ENCODE peak calls at places on chromosome 19, in ten cellular contexts. X is tibial nerve; G is breast epithelium; Y is effector memory CD4-positive, alpha-beta T cell; O is WERI-Rb-1; V is PC-9; A is astrocyte; D is sigmoid colon; J is Peyer's patch; E is esophagus squamous epithelium. R is an unnamed sample. For H3K27me3, the result is how much of the 10 kb centered on the place peaks cover.

GRCh38 chr19:43773725-43774102 is 7.1 kb downstream of the KCNN4 start:
- DNase-seq in X (no peak), G (no peak), Y (no peak), O (no peak), V (no peak), A (no peak), D (no peak), J (no peak), E (no peak), R (no peak)

GRCh38 chr19:33239223-33239975 is 13.7 kb upstream of the SLC7A10 start:
- DNase-seq in X (no peak), G (no peak), Y (no peak), O (no peak), V (no peak), A (no peak), D (no peak), J (no peak), E (no peak), R (no peak)

GRCh38 chr19:48508729-48509310 is 2.8 kb downstream of the LMTK3 start:
- DNase-seq in X (no peak), G (no peak), Y (no peak), O (no peak), V (no peak), A (no peak), D (no peak), J (no peak), E (no peak), R (no peak)

GRCh38 chr19:12953456-12954149 is 3.4 kb downstream of the GADD45GIP1 start:
- DNase-seq in X (no peak), G (no peak), Y (no peak), O (no peak), V (no peak), A (no peak), D (no peak), J (no peak), E (no peak), R (no peak)

GRCh38 chr19:33194884-33195710 is 967 bp downstream of the LRP3 start:
- DNase-seq in X (no peak), G (no peak), Y (no peak), O (peak), V (no peak), A (no peak), D (no peak), J (no peak), E (no peak), R (no peak)

GRCh38 chr19:947707-948533 is 22.1 kb downstream of the ARID3A start:
- DNase-seq in X (peak), G (no peak), Y (no peak), O (no peak), V (no peak), A (no peak), D (peak), J (peak), E (peak), R (no peak)

GRCh38 chr19:13302521-13303270 is 152.5 kb downstream of the IER2 start:
- DNase-seq in X (no peak), G (no peak), Y (no peak), O (no peak), V (no peak), A (no peak), D (no peak), J (no peak), E (no peak), R (no peak)

GRCh38 chr19:28960986-28961705 is 251.8 kb downstream of the UQCRFS1 start:
- DNase-seq in X (no peak), G (no peak), Y (no peak), O (no peak), V (no peak), A (no peak), D (no peak), J (no peak), E (no peak), R (no peak)

GRCh38 chr19:50300814-50301606 is 28.2 kb downstream of the KCNC3 start:
- DNase-seq in X (no peak), G (no peak), Y (no peak), O (no peak), V (no peak), A (peak), D (no peak), J (no peak), E (no peak), R (peak)

GRCh38 chr19:16197188-16197621 is 506 bp upstream of the AP1M1 start:
- DNase-seq in X (no peak), G (no peak), Y (no peak), O (no peak), V (no peak), A (peak), D (no peak), J (no peak), E (no peak), R (peak)

GRCh38 chr19:10517760-10518443 is 655 bp upstream of the S1PR5 start:
- DNase-seq in X (no peak), G (no peak), Y (peak), O (no peak), V (peak), A (no peak), D (no peak), J (no peak), E (no peak), R (no peak)

GRCh38 chr19:13693933-13694332 is 70.4 kb upstream of the MRI1 start:
- DNase-seq in X (no peak), G (no peak), Y (no peak), O (no peak), V (no peak), A (no peak), D (no peak), J (no peak), E (no peak), R (no peak)

GRCh38 chr19:49114630-49115363 is 627 bp downstream of the LIN7B start:
- DNase-seq in X (no peak), G (no peak), Y (no peak), O (peak), V (peak), A (peak), D (peak), J (peak), E (no peak), R (no peak)

GRCh38 chr19:14347999-14348889 is 33.0 kb upstream of the ADGRE5 start:
- DNase-seq in X (no peak), G (peak), Y (peak), O (peak), V (peak), A (no peak), D (peak), J (peak), E (no peak), R (no peak)

GRCh38 chr19:55691561-55692481 is 16.8 kb downstream of the EPN1 start:
- DNase-seq in X (no peak), G (peak), Y (no peak), O (no peak), V (no peak), A (no peak), D (peak), J (no peak), E (no peak), R (no peak)

GRCh38 chr19:45154064-45154827 is 6.5 kb downstream of the NKPD1 start:
- DNase-seq in X (no peak), G (no peak), Y (no peak), O (peak), V (peak), A (peak), D (no peak), J (no peak), E (no peak), R (no peak)
- H3K4me3 ChIP-seq in X (no peak), G (peak), Y (no peak), O (no peak), V (no peak), A (peak), D (no peak), J (no peak), E (no peak), R (no peak)

GRCh38 chr19:19546751-19547162 is 8.7 kb downstream of the CILP2 start:
- DNase-seq in X (no peak), G (no peak), Y (no peak), O (no peak), V (peak), A (no peak), D (no peak), J (no peak), E (no peak), R (no peak)

GRCh38 chr19:19545128-19545591 is 7.1 kb downstream of the CILP2 start:
- DNase-seq in X (no peak), G (no peak), Y (no peak), O (no peak), V (no peak), A (no peak), D (no peak), J (no peak), E (no peak), R (no peak)

GRCh38 chr19:19544257-19545127 is 6.4 kb downstream of the CILP2 start:
- DNase-seq in X (no peak), G (no peak), Y (no peak), O (no peak), V (no peak), A (no peak), D (no peak), J (no peak), E (no peak), R (no peak)

GRCh38 chr19:19543640-19544039 is 5.6 kb downstream of the CILP2 start:
- DNase-seq in X (no peak), G (no peak), Y (no peak), O (no peak), V (no peak), A (no peak), D (peak), J (no peak), E (no peak), R (no peak)

DNA sequence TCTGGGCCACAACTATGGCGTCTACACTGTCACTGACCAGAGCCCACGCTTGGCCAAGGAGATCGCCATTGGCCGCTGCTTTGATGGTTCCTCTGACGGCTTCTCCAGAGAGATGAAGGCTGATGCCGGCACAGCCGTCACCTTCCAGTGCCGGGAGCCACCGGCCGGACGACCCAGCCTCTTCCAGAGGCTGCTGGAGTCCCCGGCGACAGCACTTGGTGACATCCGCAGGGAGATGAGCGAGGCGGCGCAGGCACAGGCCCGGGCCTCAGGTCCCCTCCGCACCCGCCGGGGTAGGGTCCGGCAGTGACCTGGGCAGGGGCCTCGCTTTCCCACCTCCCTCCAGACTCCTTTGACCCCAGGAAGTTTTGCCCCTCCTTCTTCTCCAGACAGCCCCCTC is 7.6 kb downstream of the CILP2 start:
- DNase-seq in X (no peak), G (no peak), Y (no peak), O (no peak), V (no peak), A (no peak), D (no peak), J (no peak), E (no peak), R (no peak)
- H3K27me3 ChIP-seq in X (half or more), G (under half), Y (under half), O (under half), V (under half), A (under half), D (half or more), J (under half), E (under half), R (under half)

GRCh38 chr19:3577741-3578344 is 5.1 kb downstream of the HMG20B start:
- DNase-seq in X (no peak), G (no peak), Y (no peak), O (no peak), V (no peak), A (no peak), D (no peak), J (no peak), E (no peak), R (no peak)
- H3K4me3 ChIP-seq in X (no peak), G (no peak), Y (no peak), O (no peak), V (no peak), A (no peak), D (no peak), J (no peak), E (no peak), R (no peak)

GRCh38 chr19:18221815-18222725 is 4.2 kb downstream of the PDE4C start:
- DNase-seq in X (no peak), G (no peak), Y (no peak), O (no peak), V (no peak), A (no peak), D (no peak), J (no peak), E (no peak), R (no peak)
- H3K27me3 ChIP-seq in X (half or more), G (under half), Y (under half), O (under half), V (under half), A (under half), D (under half), J (under half), E (under half), R (under half)

DNA sequence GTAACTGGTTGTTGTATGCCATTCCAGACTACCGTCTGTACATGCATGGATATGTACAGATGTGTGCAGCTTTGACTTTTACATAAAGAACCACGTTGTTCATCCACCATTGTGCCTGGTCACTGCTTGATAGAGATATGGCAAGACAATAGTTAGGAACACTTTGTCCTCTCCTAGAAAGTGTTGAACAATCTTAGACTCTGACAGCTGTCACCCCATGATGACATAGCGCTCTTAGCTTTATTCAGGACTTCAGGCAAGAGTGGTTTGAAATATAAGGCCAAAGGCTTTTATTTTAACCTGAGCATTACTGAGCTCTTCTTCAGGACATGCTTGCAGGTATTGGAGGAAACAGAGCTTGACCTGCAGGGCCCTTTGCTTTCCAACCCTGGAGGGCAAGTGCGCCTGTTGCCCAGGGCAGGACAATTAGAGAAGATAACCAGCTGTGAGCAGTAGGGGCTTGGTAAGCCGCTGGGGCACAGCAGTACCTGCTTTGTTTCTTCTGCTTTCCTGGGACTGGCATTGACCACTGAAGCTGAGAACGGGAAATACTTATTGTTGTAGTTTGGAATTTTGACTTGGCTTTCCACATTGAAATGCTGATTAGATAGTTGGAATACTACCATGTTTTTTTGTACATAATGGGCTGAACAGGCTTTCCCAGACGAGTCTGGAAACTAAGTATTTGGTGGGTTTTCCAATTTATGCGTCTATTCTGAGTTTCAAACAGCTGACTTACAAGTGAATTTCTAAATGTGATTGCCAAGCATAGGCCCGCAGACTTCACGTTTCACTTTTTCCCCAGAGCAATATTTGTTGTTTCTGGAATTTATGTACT is 51.1 kb downstream of the GARRE1 start:
- DNase-seq in X (no peak), G (no peak), Y (no peak), O (no peak), V (no peak), A (peak), D (no peak), J (no peak), E (no peak), R (no peak)
- H3K4me3 ChIP-seq in X (no peak), G (no peak), Y (no peak), O (no peak), V (no peak), A (no peak), D (no peak), J (no peak), E (no peak), R (no peak)

GRCh38 chr19:41447732-41448332 is 4.9 kb downstream of the ERICH4 start:
- DNase-seq in X (no peak), G (no peak), Y (no peak), O (no peak), V (no peak), A (no peak), D (no peak), J (no peak), E (no peak), R (no peak)
- H3K27me3 ChIP-seq in X (under half), G (under half), Y (under half), O (under half), V (half or more), A (under half), D (under half), J (under half), E (under half), R (under half)